ENCODE peak calls at places on chromosomes 12 and 14, in nine cellular contexts. Q is fibroblast of lung, X is astrocyte, W is GM23248, J is neural progenitor cell, H is A673, S is MM.1S, N is mammary epithelial cell, P is PC-9. Z is an unnamed sample.
A peak's percentile ranks its signal among the peaks of the same experiment; 100 is the strongest.

GRCh38 chr12:18502422-18502821 is 235.4 kb downstream of the PLCZ1 start:
- DNase-seq in Q (no peak), X (no peak), W (no peak), J (no peak), H (no peak), S (no peak), N (no peak), P (no peak), Z (no peak)

GRCh38 chr14:105414456-105415371 is 4.9 kb upstream of the MTA1 start:
- DNase-seq in Q (peak; percentile 60), X (peak; percentile 36), W (peak; percentile 84), J (peak; percentile 79), H (peak; percentile 89), S (no peak), N (peak; percentile 26), P (no peak), Z (peak; percentile 86)

GRCh38 chr12:63164911-63165310 is 13.9 kb upstream of the AVPR1A start:
- DNase-seq in Q (no peak), X (no peak), W (no peak), J (no peak), H (no peak), S (no peak), N (no peak), P (no peak), Z (no peak)

GRCh38 chr12:25308761-25309160 is 58.0 kb upstream of the KRAS start:
- DNase-seq in Q (peak; percentile 75), X (peak; percentile 63), W (peak; percentile 65), J (no peak), H (no peak), S (no peak), N (no peak), P (no peak), Z (no peak)

GRCh38 chr12:39103552-39104165 is 198.3 kb upstream of the CPNE8 start:
- DNase-seq in Q (peak; percentile 57), X (peak; percentile 47), W (peak; percentile 81), J (peak; percentile 85), H (peak; percentile 83), S (peak; percentile 59), N (peak; percentile 66), P (peak; percentile 52), Z (peak; percentile 86)

GRCh38 chr14:101789222-101789621 is 27.7 kb downstream of the PPP2R5C start:
- DNase-seq in Q (no peak), X (no peak), W (no peak), J (no peak), H (peak; percentile 42), S (no peak), N (no peak), P (no peak), Z (no peak)

GRCh38 chr12:58640314-58640713 is 280.0 kb downstream of the LRIG3 start:
- DNase-seq in Q (peak; percentile 81), X (peak; percentile 76), W (peak; percentile 13), J (no peak), H (no peak), S (no peak), N (no peak), P (no peak), Z (no peak)

GRCh38 chr14:104230119-104230885 is 91.9 kb downstream of the KIF26A start:
- DNase-seq in Q (no peak), X (no peak), W (no peak), J (no peak), H (no peak), S (no peak), N (no peak), P (no peak), Z (no peak)

GRCh38 chr14:54312166-54312801 is 84.5 kb upstream of the CDKN3 start:
- DNase-seq in Q (peak; percentile 96), X (peak; percentile 94), W (peak; percentile 96), J (no peak), H (peak; percentile 16), S (no peak), N (peak; percentile 99), P (peak; percentile 97), Z (peak; percentile 48)

GRCh38 chr12:54287316-54288157 is 7.0 kb downstream of the HNRNPA1 start:
- DNase-seq in Q (no peak), X (no peak), W (peak; percentile 7), J (no peak), H (no peak), S (no peak), N (no peak), P (no peak), Z (no peak)

GRCh38 chr14:99035268-99035667 is 236.7 kb downstream of the BCL11B start:
- DNase-seq in Q (peak; percentile 52), X (peak; percentile 31), W (peak; percentile 72), J (no peak), H (peak; percentile 26), S (no peak), N (peak; percentile 27), P (no peak), Z (peak; percentile 21)

GRCh38 chr14:104112113-104112505 is 26.3 kb upstream of the KIF26A start:
- DNase-seq in Q (no peak), X (no peak), W (no peak), J (no peak), H (no peak), S (no peak), N (no peak), P (no peak), Z (no peak)

GRCh38 chr12:121110211-121110940 is 22.3 kb upstream of the P2RX7 start:
- DNase-seq in Q (peak; percentile 41), X (peak; percentile 35), W (peak; percentile 81), J (peak; percentile 72), H (peak; percentile 69), S (peak; percentile 29), N (peak; percentile 38), P (peak; percentile 38), Z (peak; percentile 80)

GRCh38 chr12:13749380-13749779 is 232.0 kb downstream of the GRIN2B start:
- DNase-seq in Q (no peak), X (no peak), W (no peak), J (peak; percentile 51), H (no peak), S (no peak), N (no peak), P (no peak), Z (no peak)

GRCh38 chr12:111312708-111313107 is 56.2 kb downstream of the PHETA1 start:
- DNase-seq in Q (no peak), X (no peak), W (no peak), J (no peak), H (no peak), S (no peak), N (peak; percentile 27), P (peak; percentile 90), Z (no peak)

GRCh38 chr14:68392393-68393085 is 400.3 kb downstream of the ZFP36L1 start:
- DNase-seq in Q (no peak), X (no peak), W (no peak), J (peak; percentile 34), H (no peak), S (no peak), N (no peak), P (no peak), Z (peak; percentile 79)

GRCh38 chr14:24058260-24058950 is 6.6 kb downstream of the CARMIL3 start:
- DNase-seq in Q (peak; percentile 39), X (peak; percentile 31), W (peak; percentile 86), J (peak; percentile 78), H (peak; percentile 80), S (peak; percentile 36), N (peak; percentile 50), P (no peak), Z (peak; percentile 79)

GRCh38 chr12:14781563-14781962 is 21.7 kb downstream of the WBP11 start:
- DNase-seq in Q (no peak), X (no peak), W (no peak), J (no peak), H (no peak), S (no peak), N (no peak), P (no peak), Z (no peak)

GRCh38 chr12:132228535-132229422 is 84.5 kb downstream of the NOC4L start:
- DNase-seq in Q (no peak), X (no peak), W (no peak), J (no peak), H (no peak), S (no peak), N (no peak), P (no peak), Z (no peak)
- TF ChIP-seq EZH2 in Q (no peak), X (no peak), W (no peak), J (no peak), H (no peak), S (no peak), N (no peak), P (peak; percentile 71), Z (no peak)

DNA sequence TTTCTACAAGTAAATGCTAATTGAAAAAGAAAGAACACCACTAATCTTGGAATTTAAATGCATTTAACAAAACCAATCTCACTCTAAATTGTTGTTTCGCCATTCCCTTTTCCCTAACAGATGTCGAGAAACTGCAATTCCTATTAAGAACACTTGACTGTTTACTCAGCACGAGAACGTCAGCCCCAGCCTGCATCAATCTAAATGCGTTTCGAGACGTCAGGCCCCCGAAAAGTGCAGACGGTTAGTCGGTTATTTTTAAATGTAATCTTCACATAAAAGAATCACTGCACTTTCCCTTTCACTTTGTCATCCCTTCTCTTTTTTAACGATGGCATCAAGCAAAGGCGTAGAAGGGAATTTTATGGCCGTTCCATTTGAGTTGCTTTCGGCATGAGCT is 837.6 kb downstream of the VRK1 start:
- DNase-seq in Q (no peak), X (no peak), W (peak; percentile 23), J (peak; percentile 36), H (peak; percentile 67), S (no peak), N (no peak), P (no peak), Z (no peak)
- H3K9me3 ChIP-seq in Q (no peaks in the 10 kb centered on the region), X (no peaks in the 10 kb centered on the region), W (no peaks in the 10 kb centered on the region), J (no peaks in the 10 kb centered on the region), H (no peaks in the 10 kb centered on the region), S (no peaks in the 10 kb centered on the region), N (peaks cover 16% of the 10 kb centered on the region), P (no peaks in the 10 kb centered on the region), Z (no peaks in the 10 kb centered on the region)

DNA sequence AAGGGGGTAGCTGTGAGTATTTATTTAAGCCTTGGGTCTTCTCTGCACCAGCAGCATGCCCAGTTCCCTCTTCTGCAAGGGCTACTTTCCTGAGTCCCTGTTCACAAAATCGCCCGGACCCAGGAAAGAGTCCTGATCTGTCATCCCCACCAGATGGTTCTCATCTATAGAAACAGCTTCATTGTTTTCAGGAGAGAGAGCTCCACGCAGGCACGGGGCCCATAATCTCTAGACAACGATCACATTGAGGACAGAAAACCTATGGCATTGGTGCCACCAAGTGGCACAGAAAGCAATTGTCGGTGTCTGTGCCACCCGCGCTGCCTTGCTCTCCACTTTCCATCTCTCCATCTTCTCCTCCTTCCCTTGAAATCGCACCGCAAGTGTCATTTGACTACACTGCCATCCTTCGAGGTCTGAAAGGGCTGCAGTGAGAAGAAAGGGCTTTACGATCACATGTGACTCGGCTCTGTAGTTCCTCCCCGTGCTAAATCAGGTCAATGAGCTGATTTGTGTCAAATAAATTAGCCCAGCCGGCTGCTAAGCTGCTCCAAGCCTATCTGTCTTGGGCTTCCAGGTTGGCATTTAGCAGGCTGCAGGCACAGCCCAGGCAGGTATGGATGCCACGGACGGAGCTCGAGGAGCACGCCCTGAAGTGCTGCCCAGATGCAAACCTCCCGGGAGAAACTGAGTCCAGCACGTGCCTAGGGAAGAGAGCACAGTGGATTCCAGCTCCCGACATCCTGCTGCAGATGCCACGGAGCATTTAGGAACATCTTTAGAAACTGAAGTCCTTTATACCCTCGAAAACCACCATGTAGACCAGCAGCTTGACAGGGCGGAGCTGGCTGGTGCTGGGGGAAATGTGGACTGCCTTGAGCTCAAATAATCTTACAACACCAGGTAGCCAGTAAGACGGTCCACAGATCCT is 28.8 kb downstream of the SPRING1 start:
- DNase-seq in Q (peak; percentile 36), X (peak; percentile 18), W (peak; percentile 82), J (peak; percentile 76), H (peak; percentile 88), S (peak; percentile 71), N (peak; percentile 46), P (peak; percentile 54), Z (peak; percentile 72)
- TF ChIP-seq EZH2 in Q (no peak), X (peak; percentile 72), W (no peak), J (no peak), H (no peak), S (no peak), N (no peak), P (no peak), Z (no peak)

GRCh38 chr14:70441641-70442040 is 10.3 kb upstream of the ADAM21 start:
- DNase-seq in Q (no peak), X (no peak), W (no peak), J (no peak), H (no peak), S (no peak), N (peak; percentile 55), P (peak; percentile 20), Z (no peak)
- H3K9me3 ChIP-seq in Q (no peaks in the 10 kb centered on the region), X (peaks cover 13% of the 10 kb centered on the region), W (no peaks in the 10 kb centered on the region), J (no peaks in the 10 kb centered on the region), H (peaks cover 17% of the 10 kb centered on the region), S (no peaks in the 10 kb centered on the region), N (peaks cover 8% of the 10 kb centered on the region), P (peaks cover 21% of the 10 kb centered on the region), Z (no peaks in the 10 kb centered on the region)

Z was measured in hepatocyte.